ENCODE peak calls at places on chromosomes 2 and 18, in six cellular contexts. One of them, this sample, is unnamed.

GRCh38 chr2:101710036-101710689 is 12.7 kb downstream of the MAP4K4 start:
- DNase-seq in mesendoderm: no peak
- DNase-seq in dorsolateral prefrontal cortex: no peak
- DNase-seq in Peyer's patch: no peak
- DNase-seq in fibroblast of mammary gland: no peak
- DNase-seq in astrocyte of the spinal cord: no peak
- DNase-seq in this sample: no peak

GRCh38 chr2:3105814-3106569 is 271.6 kb downstream of the EIPR1 start:
- DNase-seq in dorsolateral prefrontal cortex: no peak
- DNase-seq in fibroblast of mammary gland: no peak
- DNase-seq in astrocyte of the spinal cord: no peak
- DNase-seq in Peyer's patch: no peak
- DNase-seq in mesendoderm: peak
- DNase-seq in this sample: no peak

GRCh38 chr18:58205087-58205779 is 161.2 kb downstream of the NEDD4L start:
- DNase-seq in fibroblast of mammary gland: peak
- DNase-seq in astrocyte of the spinal cord: peak
- DNase-seq in Peyer's patch: no peak
- DNase-seq in dorsolateral prefrontal cortex: no peak
- DNase-seq in mesendoderm: no peak
- DNase-seq in this sample: no peak

GRCh38 chr2:18961991-18962421 is 372.6 kb upstream of the NT5C1B start:
- DNase-seq in mesendoderm: no peak
- DNase-seq in Peyer's patch: no peak
- DNase-seq in dorsolateral prefrontal cortex: no peak
- DNase-seq in fibroblast of mammary gland: no peak
- DNase-seq in astrocyte of the spinal cord: no peak
- DNase-seq in this sample: no peak

GRCh38 chr2:85537600-85538506 is 1.1 kb upstream of the MAT2A start:
- DNase-seq in Peyer's patch: peak
- DNase-seq in fibroblast of mammary gland: peak
- DNase-seq in astrocyte of the spinal cord: no peak
- DNase-seq in mesendoderm: peak
- DNase-seq in dorsolateral prefrontal cortex: peak
- DNase-seq in this sample: peak

GRCh38 chr2:69725706-69726360 is 16.1 kb upstream of the ANXA4 start:
- DNase-seq in Peyer's patch: no peak
- DNase-seq in mesendoderm: no peak
- DNase-seq in dorsolateral prefrontal cortex: no peak
- DNase-seq in fibroblast of mammary gland: no peak
- DNase-seq in astrocyte of the spinal cord: no peak
- DNase-seq in this sample: no peak

GRCh38 chr2:165572155-165572554 is 102.7 kb downstream of the CSRNP3 start:
- DNase-seq in astrocyte of the spinal cord: no peak
- DNase-seq in dorsolateral prefrontal cortex: peak
- DNase-seq in fibroblast of mammary gland: no peak
- DNase-seq in Peyer's patch: no peak
- DNase-seq in mesendoderm: no peak
- DNase-seq in this sample: no peak

GRCh38 chr2:44358498-44358897 is 2.8 kb downstream of the PREPL start:
- DNase-seq in fibroblast of mammary gland: peak
- DNase-seq in mesendoderm: peak
- DNase-seq in Peyer's patch: peak
- DNase-seq in dorsolateral prefrontal cortex: no peak
- DNase-seq in astrocyte of the spinal cord: peak
- DNase-seq in this sample: no peak

GRCh38 chr18:69655816-69656215 is 255.1 kb downstream of the DOK6 start:
- DNase-seq in dorsolateral prefrontal cortex: no peak
- DNase-seq in Peyer's patch: no peak
- DNase-seq in mesendoderm: no peak
- DNase-seq in fibroblast of mammary gland: no peak
- DNase-seq in astrocyte of the spinal cord: no peak
- DNase-seq in this sample: no peak

GRCh38 chr2:23073681-23074080 is 311.3 kb upstream of the KLHL29 start:
- DNase-seq in dorsolateral prefrontal cortex: no peak
- DNase-seq in astrocyte of the spinal cord: no peak
- DNase-seq in fibroblast of mammary gland: no peak
- DNase-seq in mesendoderm: no peak
- DNase-seq in Peyer's patch: no peak
- DNase-seq in this sample: no peak
- H3K4me3 ChIP-seq in dorsolateral prefrontal cortex: no peak
- H3K4me3 ChIP-seq in astrocyte of the spinal cord: no peak
- H3K4me3 ChIP-seq in fibroblast of mammary gland: no peak
- H3K4me3 ChIP-seq in mesendoderm: no peak
- H3K4me3 ChIP-seq in Peyer's patch: no peak
- H3K4me3 ChIP-seq in this sample: no peak

DNA sequence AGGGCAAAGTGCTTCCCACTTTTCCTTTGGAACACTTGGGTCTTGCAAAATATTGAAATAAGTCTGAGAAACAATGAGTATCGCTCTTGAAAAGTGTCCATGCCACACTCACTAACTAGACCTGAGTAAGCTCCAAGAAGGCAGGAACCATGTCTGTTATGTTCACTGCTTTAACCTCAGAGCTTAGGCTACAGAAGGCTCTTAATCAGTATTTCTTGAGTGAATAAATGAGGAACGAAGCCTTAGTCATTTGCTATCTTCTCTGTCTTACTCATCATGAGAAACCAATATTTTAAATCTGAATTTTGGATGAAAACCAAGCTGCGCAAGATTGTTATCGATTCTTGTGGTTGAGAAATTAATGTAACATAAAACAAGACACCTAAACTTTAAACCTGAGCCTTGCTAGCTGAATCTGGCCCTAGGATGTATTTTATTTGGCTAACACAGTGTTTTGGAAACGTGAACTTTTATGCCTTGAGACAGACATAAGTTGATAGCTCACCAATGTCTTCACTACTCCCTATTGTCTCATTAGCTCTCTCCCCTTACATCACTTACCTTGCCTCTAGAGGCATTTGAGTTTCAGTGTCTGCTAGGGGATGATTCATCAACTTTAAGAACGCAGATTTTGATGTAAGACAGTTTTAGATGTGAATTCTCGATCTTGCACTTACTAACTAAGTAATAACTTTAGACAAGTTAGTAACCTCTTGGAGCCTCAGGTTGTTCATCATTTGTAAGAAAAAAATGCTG is 392.8 kb upstream of the MEIS1 start:
- DNase-seq in dorsolateral prefrontal cortex: no peak
- DNase-seq in fibroblast of mammary gland: no peak
- DNase-seq in Peyer's patch: no peak
- DNase-seq in mesendoderm: no peak
- DNase-seq in astrocyte of the spinal cord: no peak
- DNase-seq in this sample: no peak
- H3K4me3 ChIP-seq in dorsolateral prefrontal cortex: no peak
- H3K4me3 ChIP-seq in fibroblast of mammary gland: no peak
- H3K4me3 ChIP-seq in Peyer's patch: no peak
- H3K4me3 ChIP-seq in mesendoderm: no peak
- H3K4me3 ChIP-seq in astrocyte of the spinal cord: no peak
- H3K4me3 ChIP-seq in this sample: no peak

GRCh38 chr2:145751634-145752033 is 1231.7 kb upstream of the ZEB2 start:
- DNase-seq in fibroblast of mammary gland: peak
- DNase-seq in astrocyte of the spinal cord: peak
- DNase-seq in Peyer's patch: no peak
- DNase-seq in dorsolateral prefrontal cortex: no peak
- DNase-seq in mesendoderm: peak
- DNase-seq in this sample: no peak
- H3K4me3 ChIP-seq in fibroblast of mammary gland: no peak
- H3K4me3 ChIP-seq in astrocyte of the spinal cord: no peak
- H3K4me3 ChIP-seq in Peyer's patch: no peak
- H3K4me3 ChIP-seq in dorsolateral prefrontal cortex: no peak
- H3K4me3 ChIP-seq in mesendoderm: no peak
- H3K4me3 ChIP-seq in this sample: no peak

GRCh38 chr18:59613903-59614302 is 83.3 kb downstream of the CCBE1 start:
- DNase-seq in dorsolateral prefrontal cortex: no peak
- DNase-seq in Peyer's patch: no peak
- DNase-seq in mesendoderm: no peak
- DNase-seq in astrocyte of the spinal cord: no peak
- DNase-seq in fibroblast of mammary gland: no peak
- DNase-seq in this sample: no peak

GRCh38 chr18:59607471-59607870 is 89.8 kb downstream of the CCBE1 start:
- DNase-seq in astrocyte of the spinal cord: no peak
- DNase-seq in mesendoderm: no peak
- DNase-seq in dorsolateral prefrontal cortex: no peak
- DNase-seq in Peyer's patch: no peak
- DNase-seq in fibroblast of mammary gland: no peak
- DNase-seq in this sample: no peak

GRCh38 chr18:59612461-59612860 is 84.8 kb downstream of the CCBE1 start:
- DNase-seq in Peyer's patch: no peak
- DNase-seq in dorsolateral prefrontal cortex: no peak
- DNase-seq in mesendoderm: peak
- DNase-seq in astrocyte of the spinal cord: peak
- DNase-seq in fibroblast of mammary gland: peak
- DNase-seq in this sample: no peak

GRCh38 chr18:59609654-59610053 is 87.6 kb downstream of the CCBE1 start:
- DNase-seq in mesendoderm: no peak
- DNase-seq in dorsolateral prefrontal cortex: no peak
- DNase-seq in fibroblast of mammary gland: no peak
- DNase-seq in Peyer's patch: no peak
- DNase-seq in astrocyte of the spinal cord: no peak
- DNase-seq in this sample: no peak

DNA sequence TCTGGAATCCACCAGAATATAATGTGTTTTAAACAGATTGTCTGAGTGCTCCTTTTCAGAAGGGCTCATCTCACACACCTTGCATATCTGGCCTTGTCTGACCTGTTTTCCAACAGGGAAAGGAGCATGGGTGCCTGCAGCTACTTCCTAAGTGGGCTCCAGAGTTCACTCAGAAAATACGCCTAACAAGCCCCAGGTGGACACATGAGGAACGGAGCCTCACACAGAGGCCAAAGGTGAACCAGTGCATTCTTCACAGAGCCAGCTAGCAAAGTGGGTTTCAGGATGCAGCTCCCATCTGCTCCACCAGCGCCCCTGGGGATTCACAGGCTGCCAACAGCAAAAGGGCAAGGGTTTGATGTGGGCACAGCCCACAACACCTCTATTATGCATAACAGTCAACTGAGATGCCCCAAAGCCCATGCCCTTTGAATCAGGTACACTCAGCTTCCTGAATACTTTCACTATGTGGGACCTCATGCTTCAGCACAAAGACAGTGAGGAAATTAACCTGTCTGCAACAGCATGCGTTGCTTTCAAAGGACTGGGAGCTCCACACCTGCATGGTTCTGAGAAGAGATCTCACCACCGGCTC is 86.6 kb downstream of the CCBE1 start:
- DNase-seq in Peyer's patch: no peak
- DNase-seq in dorsolateral prefrontal cortex: no peak
- DNase-seq in mesendoderm: no peak
- DNase-seq in astrocyte of the spinal cord: no peak
- DNase-seq in fibroblast of mammary gland: no peak
- DNase-seq in this sample: no peak
- H3K4me3 ChIP-seq in Peyer's patch: no peak
- H3K4me3 ChIP-seq in dorsolateral prefrontal cortex: no peak
- H3K4me3 ChIP-seq in mesendoderm: no peak
- H3K4me3 ChIP-seq in astrocyte of the spinal cord: no peak
- H3K4me3 ChIP-seq in fibroblast of mammary gland: no peak
- H3K4me3 ChIP-seq in this sample: no peak

GRCh38 chr18:8706981-8707940 is 1.9 kb downstream of the MTCL1 start:
- DNase-seq in fibroblast of mammary gland: peak
- DNase-seq in Peyer's patch: peak
- DNase-seq in astrocyte of the spinal cord: peak
- DNase-seq in dorsolateral prefrontal cortex: peak
- DNase-seq in mesendoderm: peak
- DNase-seq in this sample: peak

GRCh38 chr18:8709248-8710059 is 4.1 kb downstream of the MTCL1 start:
- DNase-seq in mesendoderm: no peak
- DNase-seq in dorsolateral prefrontal cortex: no peak
- DNase-seq in Peyer's patch: no peak
- DNase-seq in astrocyte of the spinal cord: no peak
- DNase-seq in fibroblast of mammary gland: no peak
- DNase-seq in this sample: no peak

GRCh38 chr18:8706545-8706980 is 1.2 kb downstream of the MTCL1 start:
- DNase-seq in mesendoderm: no peak
- DNase-seq in astrocyte of the spinal cord: peak
- DNase-seq in fibroblast of mammary gland: no peak
- DNase-seq in Peyer's patch: no peak
- DNase-seq in dorsolateral prefrontal cortex: no peak
- DNase-seq in this sample: no peak

GRCh38 chr18:8707946-8708345 is 2.6 kb downstream of the MTCL1 start:
- DNase-seq in astrocyte of the spinal cord: no peak
- DNase-seq in Peyer's patch: no peak
- DNase-seq in mesendoderm: peak
- DNase-seq in dorsolateral prefrontal cortex: no peak
- DNase-seq in fibroblast of mammary gland: no peak
- DNase-seq in this sample: no peak

GRCh38 chr18:8708670-8709069 is 3.3 kb downstream of the MTCL1 start:
- DNase-seq in mesendoderm: no peak
- DNase-seq in dorsolateral prefrontal cortex: no peak
- DNase-seq in Peyer's patch: no peak
- DNase-seq in fibroblast of mammary gland: no peak
- DNase-seq in astrocyte of the spinal cord: no peak
- DNase-seq in this sample: no peak
- H3K4me3 ChIP-seq in mesendoderm: no peak
- H3K4me3 ChIP-seq in dorsolateral prefrontal cortex: peak
- H3K4me3 ChIP-seq in Peyer's patch: no peak
- H3K4me3 ChIP-seq in fibroblast of mammary gland: no peak
- H3K4me3 ChIP-seq in astrocyte of the spinal cord: no peak
- H3K4me3 ChIP-seq in this sample: no peak

DNA sequence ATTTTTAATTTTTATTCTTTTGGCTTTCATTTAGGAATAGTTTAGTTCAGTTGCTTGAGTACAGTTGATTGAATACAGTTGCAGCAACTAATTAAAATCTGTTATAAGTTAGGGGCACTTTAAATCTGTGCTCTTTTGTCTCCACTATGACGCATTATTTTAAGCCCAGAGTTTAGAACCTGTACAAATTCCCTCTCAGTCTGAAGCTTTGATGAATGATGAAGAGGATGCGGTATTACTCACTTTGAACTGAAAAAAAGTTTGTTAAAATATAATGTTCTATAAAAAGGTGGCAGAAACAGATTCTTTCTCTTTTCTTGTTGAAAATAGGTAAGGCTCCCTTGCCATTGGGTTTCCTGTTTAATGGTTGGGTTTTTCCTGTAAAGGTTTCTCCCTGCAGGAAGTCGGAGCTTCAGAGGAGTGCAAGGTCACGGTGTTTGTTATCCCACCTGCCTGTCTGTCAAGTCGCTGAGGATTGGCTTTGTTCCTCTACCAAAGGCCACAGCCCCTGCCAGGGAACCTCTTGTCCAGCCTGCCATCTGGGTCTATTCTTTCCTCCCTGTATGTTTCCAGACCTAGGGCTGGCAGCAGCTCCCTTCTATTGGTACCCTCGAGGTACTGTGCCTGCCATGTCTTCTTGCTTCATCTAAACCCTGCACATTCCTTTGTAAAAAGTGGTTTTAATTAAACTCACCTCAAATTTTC is 43.8 kb upstream of the FN1 start:
- DNase-seq in Peyer's patch: no peak
- DNase-seq in fibroblast of mammary gland: no peak
- DNase-seq in dorsolateral prefrontal cortex: no peak
- DNase-seq in mesendoderm: peak
- DNase-seq in astrocyte of the spinal cord: no peak
- DNase-seq in this sample: no peak
- H3K4me3 ChIP-seq in Peyer's patch: no peak
- H3K4me3 ChIP-seq in fibroblast of mammary gland: no peak
- H3K4me3 ChIP-seq in dorsolateral prefrontal cortex: no peak
- H3K4me3 ChIP-seq in mesendoderm: no peak
- H3K4me3 ChIP-seq in astrocyte of the spinal cord: no peak
- H3K4me3 ChIP-seq in this sample: no peak

GRCh38 chr18:3703732-3704176 is 253.8 kb downstream of the TGIF1 start:
- DNase-seq in Peyer's patch: peak
- DNase-seq in astrocyte of the spinal cord: peak
- DNase-seq in fibroblast of mammary gland: peak
- DNase-seq in dorsolateral prefrontal cortex: peak
- DNase-seq in mesendoderm: peak
- DNase-seq in this sample: peak
- H3K4me3 ChIP-seq in Peyer's patch: no peak
- H3K4me3 ChIP-seq in astrocyte of the spinal cord: no peak
- H3K4me3 ChIP-seq in fibroblast of mammary gland: no peak
- H3K4me3 ChIP-seq in dorsolateral prefrontal cortex: no peak
- H3K4me3 ChIP-seq in mesendoderm: no peak
- H3K4me3 ChIP-seq in this sample: no peak

GRCh38 chr2:37343537-37344434 is 644 bp upstream of the QPCT start:
- DNase-seq in fibroblast of mammary gland: peak
- DNase-seq in dorsolateral prefrontal cortex: no peak
- DNase-seq in mesendoderm: peak
- DNase-seq in astrocyte of the spinal cord: peak
- DNase-seq in Peyer's patch: no peak
- DNase-seq in this sample: no peak
- H3K4me3 ChIP-seq in fibroblast of mammary gland: peak
- H3K4me3 ChIP-seq in dorsolateral prefrontal cortex: peak
- H3K4me3 ChIP-seq in mesendoderm: no peak
- H3K4me3 ChIP-seq in astrocyte of the spinal cord: peak
- H3K4me3 ChIP-seq in Peyer's patch: peak
- H3K4me3 ChIP-seq in this sample: peak

This sample was measured in right lobe of liver.